ENCODE peak calls at places on chromosomes 11 and 22, in eight cellular contexts. One of them, this sample, is unnamed.

GRCh38 chr11:110087820-110088534 is 5.2 kb upstream of the ZC3H12C start:
- DNase-seq in small intestine: no peak
- DNase-seq in HL-60: no peak
- DNase-seq in BE2C: no peak
- DNase-seq in astrocyte of the spinal cord: peak
- DNase-seq in endodermal cell: no peak
- DNase-seq in A549: no peak
- DNase-seq in astrocyte of the cerebellum: peak
- DNase-seq in this sample: peak

GRCh38 chr22:33922268-33922667 is 2.0 kb upstream of the LARGE1 start:
- DNase-seq in small intestine: peak
- DNase-seq in HL-60: no peak
- DNase-seq in BE2C: peak
- DNase-seq in astrocyte of the spinal cord: no peak
- DNase-seq in endodermal cell: peak
- DNase-seq in A549: no peak
- DNase-seq in astrocyte of the cerebellum: no peak
- DNase-seq in this sample: no peak

GRCh38 chr11:133955091-133955846 is 1.5 kb downstream of the IGSF9B start:
- DNase-seq in small intestine: no peak
- DNase-seq in HL-60: no peak
- DNase-seq in BE2C: peak
- DNase-seq in astrocyte of the spinal cord: no peak
- DNase-seq in endodermal cell: peak
- DNase-seq in A549: no peak
- DNase-seq in astrocyte of the cerebellum: no peak
- DNase-seq in this sample: no peak

GRCh38 chr11:44627911-44628729 is 62.7 kb downstream of the CD82 start:
- DNase-seq in small intestine: no peak
- DNase-seq in HL-60: no peak
- DNase-seq in BE2C: peak
- DNase-seq in astrocyte of the spinal cord: peak
- DNase-seq in endodermal cell: peak
- DNase-seq in A549: no peak
- DNase-seq in astrocyte of the cerebellum: peak
- DNase-seq in this sample: no peak

GRCh38 chr11:88596786-88597185 is 259.2 kb upstream of the CTSC start:
- DNase-seq in small intestine: no peak
- DNase-seq in HL-60: no peak
- DNase-seq in BE2C: no peak
- DNase-seq in astrocyte of the spinal cord: peak
- DNase-seq in endodermal cell: no peak
- DNase-seq in A549: no peak
- DNase-seq in astrocyte of the cerebellum: no peak
- DNase-seq in this sample: no peak

GRCh38 chr11:58334708-58335107 is 24.2 kb downstream of the OR5B17 start:
- DNase-seq in small intestine: no peak
- DNase-seq in HL-60: no peak
- DNase-seq in BE2C: no peak
- DNase-seq in astrocyte of the spinal cord: peak
- DNase-seq in endodermal cell: no peak
- DNase-seq in A549: peak
- DNase-seq in astrocyte of the cerebellum: peak
- DNase-seq in this sample: peak

GRCh38 chr11:120581317-120581716 is 69.8 kb downstream of the GRIK4 start:
- DNase-seq in small intestine: no peak
- DNase-seq in HL-60: no peak
- DNase-seq in BE2C: no peak
- DNase-seq in astrocyte of the spinal cord: no peak
- DNase-seq in endodermal cell: no peak
- DNase-seq in A549: no peak
- DNase-seq in astrocyte of the cerebellum: no peak
- DNase-seq in this sample: no peak

GRCh38 chr11:20111871-20112270 is 48.4 kb downstream of the DBX1 start:
- DNase-seq in small intestine: no peak
- DNase-seq in HL-60: no peak
- DNase-seq in BE2C: no peak
- DNase-seq in astrocyte of the spinal cord: no peak
- DNase-seq in endodermal cell: no peak
- DNase-seq in A549: no peak
- DNase-seq in astrocyte of the cerebellum: no peak
- DNase-seq in this sample: no peak

GRCh38 chr22:17869285-17870096 is 95.2 kb upstream of the BID start:
- DNase-seq in small intestine: peak
- DNase-seq in HL-60: no peak
- DNase-seq in BE2C: no peak
- DNase-seq in astrocyte of the spinal cord: no peak
- DNase-seq in endodermal cell: no peak
- DNase-seq in A549: no peak
- DNase-seq in astrocyte of the cerebellum: no peak
- DNase-seq in this sample: no peak

GRCh38 chr11:27390959-27391326 is 27.9 kb upstream of the CCDC34 start:
- DNase-seq in small intestine: no peak
- DNase-seq in HL-60: no peak
- DNase-seq in BE2C: no peak
- DNase-seq in astrocyte of the spinal cord: peak
- DNase-seq in endodermal cell: no peak
- DNase-seq in A549: no peak
- DNase-seq in astrocyte of the cerebellum: peak
- DNase-seq in this sample: no peak

GRCh38 chr11:299081-299891 is at the start of gene IFITM5:
- DNase-seq in small intestine: no peak
- DNase-seq in HL-60: no peak
- DNase-seq in BE2C: no peak
- DNase-seq in astrocyte of the spinal cord: no peak
- DNase-seq in endodermal cell: no peak
- DNase-seq in A549: no peak
- DNase-seq in astrocyte of the cerebellum: no peak
- DNase-seq in this sample: no peak

GRCh38 chr11:22192289-22192641 is 620 bp upstream of the ANO5 start:
- DNase-seq in small intestine: peak
- DNase-seq in HL-60: no peak
- DNase-seq in BE2C: peak
- DNase-seq in astrocyte of the spinal cord: no peak
- DNase-seq in endodermal cell: peak
- DNase-seq in A549: peak
- DNase-seq in astrocyte of the cerebellum: no peak
- DNase-seq in this sample: no peak

GRCh38 chr11:78192223-78192719 is 3.6 kb downstream of the USP35 start:
- DNase-seq in small intestine: no peak
- DNase-seq in HL-60: no peak
- DNase-seq in BE2C: no peak
- DNase-seq in astrocyte of the spinal cord: no peak
- DNase-seq in endodermal cell: no peak
- DNase-seq in A549: no peak
- DNase-seq in astrocyte of the cerebellum: no peak
- DNase-seq in this sample: no peak

GRCh38 chr11:16606784-16607674 is 131.4 kb upstream of the C11orf58 start:
- DNase-seq in small intestine: no peak
- DNase-seq in HL-60: no peak
- DNase-seq in BE2C: no peak
- DNase-seq in astrocyte of the spinal cord: peak
- DNase-seq in endodermal cell: peak
- DNase-seq in A549: no peak
- DNase-seq in astrocyte of the cerebellum: no peak
- DNase-seq in this sample: no peak

GRCh38 chr11:114141863-114142590 is 82.5 kb downstream of the ZBTB16 start:
- DNase-seq in small intestine: no peak
- DNase-seq in HL-60: no peak
- DNase-seq in BE2C: no peak
- DNase-seq in astrocyte of the spinal cord: no peak
- DNase-seq in endodermal cell: no peak
- DNase-seq in A549: no peak
- DNase-seq in astrocyte of the cerebellum: no peak
- DNase-seq in this sample: no peak

GRCh38 chr11:116144387-116144958 is 628.3 kb downstream of the BUD13 start:
- DNase-seq in small intestine: no peak
- DNase-seq in HL-60: no peak
- DNase-seq in BE2C: no peak
- DNase-seq in astrocyte of the spinal cord: no peak
- DNase-seq in endodermal cell: peak
- DNase-seq in A549: no peak
- DNase-seq in astrocyte of the cerebellum: no peak
- DNase-seq in this sample: no peak

GRCh38 chr11:47021965-47022364 is 85.4 kb downstream of the CSTPP1 start:
- DNase-seq in small intestine: no peak
- DNase-seq in HL-60: no peak
- DNase-seq in BE2C: no peak
- DNase-seq in astrocyte of the spinal cord: no peak
- DNase-seq in endodermal cell: no peak
- DNase-seq in A549: no peak
- DNase-seq in astrocyte of the cerebellum: no peak
- DNase-seq in this sample: no peak
- H3K4me3 ChIP-seq in small intestine: no peak
- H3K4me3 ChIP-seq in HL-60: no peak
- H3K4me3 ChIP-seq in BE2C: no peak
- H3K4me3 ChIP-seq in astrocyte of the spinal cord: no peak
- H3K4me3 ChIP-seq in endodermal cell: no peak
- H3K4me3 ChIP-seq in A549: no peak
- H3K4me3 ChIP-seq in astrocyte of the cerebellum: no peak
- H3K4me3 ChIP-seq in this sample: no peak

DNA sequence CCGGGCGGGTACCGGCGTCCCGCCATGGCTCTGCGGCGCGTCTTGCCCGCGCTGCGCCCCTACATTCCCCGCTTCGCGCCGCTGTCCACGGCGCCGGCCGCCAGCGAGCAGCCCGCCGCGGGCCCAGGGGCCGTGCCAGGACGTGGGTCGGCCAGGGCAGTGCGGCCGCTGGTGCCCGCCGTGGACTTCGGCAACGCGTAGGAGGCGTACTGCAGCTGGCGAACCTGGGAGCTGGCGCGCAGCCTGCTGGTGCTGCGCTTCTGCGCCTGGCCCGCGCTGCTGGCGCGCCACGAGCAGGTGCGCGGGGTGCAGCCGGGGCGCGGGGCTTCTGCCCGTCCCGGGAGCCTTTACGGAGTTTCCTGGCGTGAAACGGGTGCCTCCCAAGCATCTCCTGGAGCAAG is 20.1 kb downstream of the DGCR6L start:
- DNase-seq in small intestine: peak
- DNase-seq in HL-60: no peak
- DNase-seq in BE2C: no peak
- DNase-seq in astrocyte of the spinal cord: peak
- DNase-seq in endodermal cell: no peak
- DNase-seq in A549: no peak
- DNase-seq in astrocyte of the cerebellum: no peak
- DNase-seq in this sample: no peak
- H3K4me3 ChIP-seq in small intestine: no peak
- H3K4me3 ChIP-seq in HL-60: peak
- H3K4me3 ChIP-seq in BE2C: peak
- H3K4me3 ChIP-seq in astrocyte of the spinal cord: peak
- H3K4me3 ChIP-seq in endodermal cell: peak
- H3K4me3 ChIP-seq in A549: peak
- H3K4me3 ChIP-seq in astrocyte of the cerebellum: peak
- H3K4me3 ChIP-seq in this sample: peak

GRCh38 chr11:118621071-118621815 is 13.8 kb downstream of the PHLDB1 start:
- DNase-seq in small intestine: peak
- DNase-seq in HL-60: peak
- DNase-seq in BE2C: peak
- DNase-seq in astrocyte of the spinal cord: peak
- DNase-seq in endodermal cell: peak
- DNase-seq in A549: no peak
- DNase-seq in astrocyte of the cerebellum: peak
- DNase-seq in this sample: peak

GRCh38 chr11:118618991-118619375 is 11.6 kb downstream of the PHLDB1 start:
- DNase-seq in small intestine: no peak
- DNase-seq in HL-60: no peak
- DNase-seq in BE2C: no peak
- DNase-seq in astrocyte of the spinal cord: peak
- DNase-seq in endodermal cell: peak
- DNase-seq in A549: no peak
- DNase-seq in astrocyte of the cerebellum: peak
- DNase-seq in this sample: peak

GRCh38 chr11:118618115-118618990 is 10.9 kb downstream of the PHLDB1 start:
- DNase-seq in small intestine: no peak
- DNase-seq in HL-60: no peak
- DNase-seq in BE2C: peak
- DNase-seq in astrocyte of the spinal cord: peak
- DNase-seq in endodermal cell: peak
- DNase-seq in A549: no peak
- DNase-seq in astrocyte of the cerebellum: no peak
- DNase-seq in this sample: peak

GRCh38 chr11:118620529-118621070 is 13.2 kb downstream of the PHLDB1 start:
- DNase-seq in small intestine: no peak
- DNase-seq in HL-60: no peak
- DNase-seq in BE2C: no peak
- DNase-seq in astrocyte of the spinal cord: no peak
- DNase-seq in endodermal cell: no peak
- DNase-seq in A549: no peak
- DNase-seq in astrocyte of the cerebellum: no peak
- DNase-seq in this sample: no peak

DNA sequence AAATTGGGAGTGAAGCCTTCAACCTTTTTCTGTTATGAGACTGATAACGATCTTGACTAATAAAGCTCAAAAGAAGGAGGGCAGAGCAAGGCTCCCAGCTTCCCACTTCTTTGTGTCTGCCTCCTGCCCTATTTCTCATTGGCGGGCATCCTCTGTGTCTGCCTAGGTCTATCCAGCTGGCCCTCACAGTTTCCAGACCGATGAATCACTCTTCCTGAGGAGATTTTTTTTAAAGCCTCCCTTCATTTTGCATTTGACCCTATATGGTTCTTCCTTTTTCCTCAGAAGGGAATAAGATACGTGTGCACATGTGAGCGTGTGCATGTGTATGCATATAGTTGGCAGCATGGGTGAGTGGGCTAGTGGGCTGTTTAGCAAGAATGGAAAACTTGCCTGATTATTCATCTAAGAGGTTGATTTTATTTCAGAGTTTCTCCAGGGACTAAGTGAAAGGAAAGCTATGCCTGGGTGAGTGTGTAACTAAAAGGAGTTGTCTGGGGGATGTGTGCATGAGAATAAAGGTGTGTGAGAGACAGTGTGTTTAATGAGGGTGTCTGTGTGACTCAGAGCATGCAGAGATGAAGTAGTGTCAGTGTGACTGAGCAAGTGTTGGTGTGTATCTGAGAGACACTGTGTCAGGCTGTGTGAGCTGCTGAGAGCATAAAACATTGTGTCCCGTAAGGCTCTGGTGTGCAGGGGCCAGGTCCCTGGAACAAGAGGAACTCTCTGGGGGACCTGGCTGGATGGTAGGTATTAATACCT is 12.2 kb downstream of the PHLDB1 start:
- DNase-seq in small intestine: no peak
- DNase-seq in HL-60: peak
- DNase-seq in BE2C: peak
- DNase-seq in astrocyte of the spinal cord: peak
- DNase-seq in endodermal cell: no peak
- DNase-seq in A549: peak
- DNase-seq in astrocyte of the cerebellum: peak
- DNase-seq in this sample: peak
- H3K4me3 ChIP-seq in small intestine: no peak
- H3K4me3 ChIP-seq in HL-60: no peak
- H3K4me3 ChIP-seq in BE2C: no peak
- H3K4me3 ChIP-seq in astrocyte of the spinal cord: no peak
- H3K4me3 ChIP-seq in endodermal cell: no peak
- H3K4me3 ChIP-seq in A549: no peak
- H3K4me3 ChIP-seq in astrocyte of the cerebellum: peak
- H3K4me3 ChIP-seq in this sample: no peak

DNA sequence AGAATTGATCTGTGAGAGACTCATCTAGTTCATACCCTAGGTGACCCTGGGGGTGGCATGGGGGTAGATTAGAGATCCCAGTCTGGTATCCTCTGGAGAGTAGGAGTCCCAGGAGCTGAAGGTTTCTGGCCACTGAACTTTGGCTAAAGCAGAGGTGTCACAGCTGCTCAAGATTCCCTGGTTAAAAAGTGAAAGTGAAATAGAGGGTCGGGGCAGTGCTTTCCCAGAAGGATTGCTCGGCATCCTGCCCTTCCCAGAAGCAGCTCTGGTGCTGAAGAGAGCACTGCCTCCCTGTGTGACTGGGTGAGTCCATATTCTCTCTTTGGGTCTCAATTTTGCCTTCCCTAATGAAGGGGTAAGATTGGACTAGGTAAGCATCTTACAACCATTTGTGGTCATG is 651 bp downstream of the IL18BP start:
- DNase-seq in small intestine: peak
- DNase-seq in HL-60: no peak
- DNase-seq in BE2C: no peak
- DNase-seq in astrocyte of the spinal cord: peak
- DNase-seq in endodermal cell: no peak
- DNase-seq in A549: no peak
- DNase-seq in astrocyte of the cerebellum: peak
- DNase-seq in this sample: no peak
- H3K4me3 ChIP-seq in small intestine: no peak
- H3K4me3 ChIP-seq in HL-60: no peak
- H3K4me3 ChIP-seq in BE2C: no peak
- H3K4me3 ChIP-seq in astrocyte of the spinal cord: no peak
- H3K4me3 ChIP-seq in endodermal cell: no peak
- H3K4me3 ChIP-seq in A549: no peak
- H3K4me3 ChIP-seq in astrocyte of the cerebellum: no peak
- H3K4me3 ChIP-seq in this sample: no peak